ENCODE peak calls at places on chromosomes 13 and 19, in four cellular contexts. U is GM10248, A is heart left ventricle, B is K562. D is an unnamed sample.

GRCh38 chr13:40539954-40540706 is 126.3 kb downstream of the FOXO1 start:
- DNase-seq in U (no peak), A (no peak), B (no peak), D (no peak)

GRCh38 chr13:110426745-110427144 is 119.7 kb downstream of the COL4A2 start:
- DNase-seq in U (no peak), A (no peak), B (no peak), D (no peak)

GRCh38 chr13:45120967-45121366 is 657 bp downstream of the GTF2F2 start:
- DNase-seq in U (no peak), A (no peak), B (no peak), D (no peak)

GRCh38 chr19:5220361-5220760 is 120.3 kb downstream of the PTPRS start:
- DNase-seq in U (no peak), A (no peak), B (no peak), D (no peak)

GRCh38 chr19:32316034-32316433 is 29.4 kb upstream of the ZNF507 start:
- DNase-seq in U (no peak), A (no peak), B (no peak), D (no peak)

GRCh38 chr19:43575955-43576451 is 402 bp downstream of the PINLYP start:
- DNase-seq in U (no peak), A (no peak), B (no peak), D (no peak)

GRCh38 chr19:13840751-13841338 is 36.1 kb upstream of the NANOS3 start:
- DNase-seq in U (no peak), A (no peak), B (no peak), D (no peak)

GRCh38 chr19:35127871-35128270 is 7.0 kb downstream of the LGI4 start:
- DNase-seq in U (no peak), A (no peak), B (no peak), D (no peak)

GRCh38 chr19:55490478-55491436 is 2.5 kb downstream of the SSC5D start:
- DNase-seq in U (no peak), A (no peak), B (no peak), D (no peak)

GRCh38 chr13:100230813-100231575 is 142.1 kb downstream of the PCCA start:
- DNase-seq in U (no peak), A (no peak), B (no peak), D (no peak)

GRCh38 chr19:33486407-33486806 is 35.2 kb downstream of the PEPD start:
- DNase-seq in U (no peak), A (no peak), B (no peak), D (no peak)

GRCh38 chr19:33497778-33498175 is 23.8 kb downstream of the PEPD start:
- DNase-seq in U (no peak), A (no peak), B (no peak), D (no peak)

GRCh38 chr19:19732579-19733501 is at the start of gene ZNF14:
- DNase-seq in U (peak; percentile 99), A (peak; percentile 95), B (peak; percentile 99), D (peak; percentile 97)
- TF ChIP-seq CTCF in U (no peak), A (peak; percentile 5), B (no peak), D (no peak)

GRCh38 chr13:29922896-29923295 is 72.5 kb upstream of the UBL3 start:
- DNase-seq in U (no peak), A (no peak), B (no peak), D (no peak)
- TF ChIP-seq CTCF in U (no peak), A (no peak), B (no peak), D (no peak)

GRCh38 chr13:23870356-23871146 is 18.6 kb downstream of the MIPEP start:
- DNase-seq in U (no peak), A (no peak), B (no peak), D (no peak)
- TF ChIP-seq CTCF in U (peak; percentile 23), A (no peak), B (no peak), D (no peak)

GRCh38 chr19:29290853-29291252 is 77.9 kb upstream of the UQCRFS1 start:
- DNase-seq in U (no peak), A (no peak), B (no peak), D (no peak)
- TF ChIP-seq CTCF in U (no peak), A (no peak), B (no peak), D (no peak)

DNA sequence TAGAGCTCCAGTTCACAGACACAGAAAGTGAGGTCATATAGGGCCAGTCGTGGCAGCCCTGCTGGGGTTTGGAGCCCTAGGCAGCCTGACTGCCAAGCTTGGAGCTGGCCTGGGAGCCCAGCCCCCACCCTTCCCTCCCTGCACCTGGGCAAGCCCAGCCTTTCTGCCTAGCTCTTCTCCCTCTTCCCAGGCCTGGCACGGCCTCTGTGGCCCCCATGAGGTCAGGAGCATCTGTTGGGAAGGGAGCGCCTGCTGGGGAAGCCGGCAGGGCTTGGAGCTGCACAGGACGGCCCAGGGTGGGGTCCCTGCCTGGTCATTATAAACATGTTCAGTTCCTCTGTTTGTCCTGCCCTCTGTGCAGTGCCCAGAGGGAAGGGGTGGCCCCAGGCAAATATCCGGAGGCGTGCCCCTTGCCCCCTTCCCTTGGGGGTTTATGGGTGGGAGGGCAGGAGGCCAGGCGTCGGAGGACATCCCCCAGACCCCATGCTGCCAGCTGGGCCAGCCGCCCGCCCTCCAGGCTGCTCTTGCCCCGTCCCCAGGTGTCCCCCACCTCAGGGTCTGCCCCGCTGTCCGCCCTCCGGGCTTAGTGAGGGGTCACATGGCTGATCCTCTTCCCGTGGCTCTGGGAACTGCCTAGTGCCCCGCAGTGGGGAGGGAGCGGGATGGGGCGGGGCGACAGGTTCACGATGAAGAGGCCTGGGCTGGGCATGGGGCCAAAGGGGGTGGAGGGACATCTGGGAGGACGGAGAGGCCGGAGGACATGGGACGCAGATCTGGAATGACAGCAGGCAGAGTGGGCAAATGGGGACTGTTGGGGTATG is 30.0 kb upstream of the NCCRP1 start:
- DNase-seq in U (no peak), A (peak; percentile 74), B (no peak), D (no peak)
- TF ChIP-seq CTCF in U (no peak), A (no peak), B (no peak), D (no peak)

DNA sequence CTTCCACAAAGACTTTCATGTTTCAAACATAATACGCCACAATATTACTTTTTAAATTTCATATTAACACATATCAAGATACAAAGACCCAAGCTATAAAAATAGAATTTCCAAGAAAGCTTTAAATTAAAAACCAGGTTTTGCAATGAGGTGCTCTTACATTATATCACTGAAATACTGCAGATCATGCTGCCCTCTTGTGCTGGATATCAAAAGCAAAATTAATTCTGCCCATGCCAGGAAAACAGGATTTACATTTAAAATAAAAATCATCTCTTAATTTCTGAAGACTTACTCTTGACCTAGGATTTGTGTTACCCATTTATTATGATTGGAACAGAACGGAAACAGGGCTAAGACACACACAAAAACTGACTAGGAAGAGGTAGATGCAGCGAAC is 145.0 kb downstream of the ABCC4 start:
- DNase-seq in U (no peak), A (no peak), B (no peak), D (no peak)
- TF ChIP-seq CTCF in U (peak; percentile 23), A (no peak), B (no peak), D (no peak)

DNA sequence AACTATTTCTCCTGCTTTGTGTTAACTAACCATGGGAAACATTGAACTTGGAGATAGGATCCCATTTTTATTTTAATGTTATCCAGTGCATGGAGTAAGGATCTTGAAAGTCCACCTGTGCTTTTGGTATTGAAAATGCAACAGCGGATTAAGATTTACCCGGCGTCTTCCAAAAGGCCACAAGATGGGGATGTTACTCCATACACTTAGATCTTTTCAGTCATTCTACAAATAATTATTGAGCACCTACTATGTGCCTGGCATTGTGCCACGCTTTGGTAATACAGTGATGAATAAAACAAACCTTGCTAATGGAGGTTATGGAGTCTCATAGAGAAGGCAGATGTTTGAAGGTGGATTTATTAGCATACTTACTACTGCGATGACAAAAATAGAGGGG is 56.9 kb downstream of the RFC3 start:
- DNase-seq in U (no peak), A (no peak), B (no peak), D (no peak)
- TF ChIP-seq CTCF in U (no peak), A (no peak), B (no peak), D (no peak)

GRCh38 chr13:108987488-108987887 is 358.1 kb downstream of the MYO16 start:
- DNase-seq in U (no peak), A (no peak), B (no peak), D (no peak)
- TF ChIP-seq CTCF in U (no peak), A (no peak), B (no peak), D (no peak)

GRCh38 chr13:89969996-89970709 is 1377.3 kb upstream of the MIR17HG start:
- DNase-seq in U (no peak), A (no peak), B (no peak), D (no peak)

GRCh38 chr13:89967701-89968100 is 1379.8 kb upstream of the MIR17HG start:
- DNase-seq in U (no peak), A (no peak), B (no peak), D (no peak)

GRCh38 chr13:89966524-89966923 is 1381.0 kb upstream of the MIR17HG start:
- DNase-seq in U (no peak), A (no peak), B (no peak), D (no peak)

GRCh38 chr13:89965252-89965651 is 1382.2 kb upstream of the MIR17HG start:
- DNase-seq in U (no peak), A (no peak), B (no peak), D (no peak)

GRCh38 chr13:89968468-89968867 is 1379.0 kb upstream of the MIR17HG start:
- DNase-seq in U (no peak), A (no peak), B (no peak), D (no peak)
- TF ChIP-seq CTCF in U (no peak), A (no peak), B (no peak), D (no peak)